ENCODE peak calls at places on chromosomes 3 and 15, in five cellular contexts. R is HepG2, W is K562, L is WTC11, M is HCT116. V is an unnamed sample.

GRCh38 chr3:160851629-160852210 is 95.7 kb downstream of the PPM1L start:
- DNase-seq in R (no peak), W (no peak), L (no peak), M (no peak), V (no peak)

GRCh38 chr15:70420421-70421196 is 322.9 kb upstream of the TLE3 start:
- DNase-seq in R (no peak), W (no peak), L (peak), M (no peak), V (peak)

GRCh38 chr15:30033763-30034162 is 49.0 kb upstream of the GOLGA8J start:
- DNase-seq in R (no peak), W (no peak), L (no peak), M (no peak), V (no peak)

GRCh38 chr3:183085634-183086390 is 13.5 kb downstream of the MCCC1 start:
- DNase-seq in R (no peak), W (peak), L (peak), M (no peak), V (peak)

GRCh38 chr3:150760431-150761200 is 2.4 kb downstream of the SIAH2 start:
- DNase-seq in R (no peak), W (no peak), L (no peak), M (no peak), V (no peak)

GRCh38 chr15:64943512-64944225 is 32.0 kb downstream of the ANKDD1A start:
- DNase-seq in R (no peak), W (no peak), L (no peak), M (no peak), V (no peak)

GRCh38 chr3:77411990-77412389 is 372.1 kb downstream of the ROBO2 start:
- DNase-seq in R (no peak), W (no peak), L (no peak), M (no peak), V (no peak)

GRCh38 chr3:71072288-71072687 is 511.2 kb downstream of the FOXP1 start:
- DNase-seq in R (no peak), W (no peak), L (no peak), M (no peak), V (no peak)

GRCh38 chr3:120410541-120410940 is 40.3 kb downstream of the FSTL1 start:
- DNase-seq in R (no peak), W (no peak), L (no peak), M (no peak), V (no peak)

GRCh38 chr3:162147996-162148395 is 651.4 kb downstream of the OTOL1 start:
- DNase-seq in R (no peak), W (no peak), L (no peak), M (no peak), V (no peak)

GRCh38 chr15:73414876-73415275 is 28.1 kb upstream of the REC114 start:
- DNase-seq in R (no peak), W (no peak), L (no peak), M (no peak), V (no peak)

GRCh38 chr3:8760506-8760905 is 8.9 kb downstream of the OXTR start:
- DNase-seq in R (no peak), W (no peak), L (no peak), M (no peak), V (no peak)

GRCh38 chr3:147513785-147514184 is 104.6 kb downstream of the ZIC1 start:
- DNase-seq in R (no peak), W (no peak), L (peak), M (no peak), V (peak)

GRCh38 chr15:45495588-45495987 is 27.0 kb downstream of the SLC30A4 start:
- DNase-seq in R (no peak), W (no peak), L (no peak), M (no peak), V (no peak)

GRCh38 chr3:14297784-14298236 is 104.6 kb upstream of the SLC6A6 start:
- DNase-seq in R (no peak), W (no peak), L (no peak), M (no peak), V (no peak)

GRCh38 chr3:138593488-138594149 is 441 bp downstream of the CEP70 start:
- DNase-seq in R (peak), W (peak), L (no peak), M (no peak), V (no peak)

GRCh38 chr15:28185148-28185895 is 86.2 kb upstream of the OCA2 start:
- DNase-seq in R (no peak), W (no peak), L (no peak), M (no peak), V (no peak)

GRCh38 chr3:139755551-139755950 is 77.8 kb upstream of the NMNAT3 start:
- DNase-seq in R (no peak), W (no peak), L (no peak), M (no peak), V (no peak)

GRCh38 chr3:139759470-139759869 is 81.7 kb upstream of the NMNAT3 start:
- DNase-seq in R (no peak), W (no peak), L (no peak), M (no peak), V (no peak)

GRCh38 chr3:139756529-139757103 is 78.8 kb upstream of the NMNAT3 start:
- DNase-seq in R (no peak), W (no peak), L (no peak), M (no peak), V (no peak)

GRCh38 chr3:139757448-139758030 is 79.8 kb upstream of the NMNAT3 start:
- DNase-seq in R (no peak), W (no peak), L (no peak), M (no peak), V (no peak)

DNA sequence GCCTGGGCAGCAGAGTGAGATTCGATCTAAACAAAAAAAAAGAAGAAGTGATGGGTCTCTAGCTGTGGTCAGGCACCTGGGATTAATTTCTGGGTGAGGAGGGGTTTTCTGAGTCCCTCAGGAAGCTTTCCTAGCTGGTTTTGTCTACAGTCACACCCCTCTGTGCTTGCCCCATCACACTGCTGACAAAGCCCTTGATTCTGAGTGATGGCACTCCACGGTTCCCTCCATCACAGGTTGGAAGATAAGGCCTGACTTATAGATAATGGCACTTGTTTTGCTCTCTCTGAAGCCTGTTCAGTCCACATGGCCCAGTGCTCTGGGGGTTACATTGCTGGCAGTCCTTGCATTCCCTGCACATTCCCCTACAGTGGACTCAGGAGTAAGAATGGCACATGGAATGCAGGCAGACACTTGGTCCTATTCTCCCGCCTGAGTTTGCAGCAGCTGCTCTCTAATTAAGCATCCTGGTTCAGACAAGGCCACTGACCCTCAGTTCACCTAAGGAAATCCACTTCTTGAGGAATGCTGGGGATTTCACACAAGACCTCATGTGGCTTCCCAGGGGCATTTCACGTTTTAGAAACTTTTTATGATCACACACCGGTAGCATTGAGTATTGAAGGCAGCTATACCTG is 81.0 kb upstream of the NMNAT3 start:
- DNase-seq in R (no peak), W (no peak), L (no peak), M (no peak), V (no peak)
- TF ChIP-seq SP1 in R (no peak), W (no peak), L (no peak), M (no peak), V (no peak)

GRCh38 chr15:77870195-77871065 is 207.1 kb downstream of the TBC1D2B start:
- DNase-seq in R (peak), W (peak), L (peak), M (peak), V (peak)
- TF ChIP-seq SP1 in R (no peak), W (no peak), L (no peak), M (no peak), V (no peak)

DNA sequence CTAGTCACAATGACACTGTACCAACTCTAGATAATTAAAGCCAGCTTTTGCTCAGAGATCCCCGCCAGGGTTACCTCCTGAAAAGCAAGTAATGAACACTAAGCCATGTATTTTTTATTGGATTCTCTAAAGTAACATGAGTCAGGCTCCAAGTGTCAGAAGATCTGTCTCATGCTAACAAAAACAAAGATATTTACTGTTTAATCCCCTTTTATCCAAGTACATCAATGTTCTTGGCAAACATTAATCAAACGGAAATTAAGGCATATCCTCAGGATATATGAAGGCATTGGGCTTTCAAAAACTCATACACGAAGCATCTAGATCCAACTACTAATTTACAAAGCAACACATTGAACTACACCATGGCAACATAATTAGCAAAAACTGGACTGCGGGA is 37.2 kb downstream of the MYO5A start:
- DNase-seq in R (no peak), W (no peak), L (no peak), M (no peak), V (no peak)
- TF ChIP-seq SP1 in R (no peak), W (no peak), L (no peak), M (no peak), V (no peak)

GRCh38 chr3:46500631-46501377 is 3.0 kb downstream of the RTP3 start:
- DNase-seq in R (no peak), W (no peak), L (no peak), M (no peak), V (no peak)

GRCh38 chr3:46495901-46496456 is 1.8 kb upstream of the RTP3 start:
- DNase-seq in R (no peak), W (no peak), L (no peak), M (no peak), V (no peak)

GRCh38 chr3:46498916-46499519 is 1.2 kb downstream of the RTP3 start:
- DNase-seq in R (no peak), W (peak), L (no peak), M (no peak), V (no peak)

GRCh38 chr3:46497556-46498265 is at the start of gene RTP3:
- DNase-seq in R (no peak), W (no peak), L (no peak), M (no peak), V (no peak)

GRCh38 chr3:46496745-46497555 is 826 bp upstream of the RTP3 start:
- DNase-seq in R (no peak), W (peak), L (peak), M (no peak), V (no peak)
- TF ChIP-seq SP1 in R (no peak), W (no peak), L (no peak), M (no peak), V (no peak)

DNA sequence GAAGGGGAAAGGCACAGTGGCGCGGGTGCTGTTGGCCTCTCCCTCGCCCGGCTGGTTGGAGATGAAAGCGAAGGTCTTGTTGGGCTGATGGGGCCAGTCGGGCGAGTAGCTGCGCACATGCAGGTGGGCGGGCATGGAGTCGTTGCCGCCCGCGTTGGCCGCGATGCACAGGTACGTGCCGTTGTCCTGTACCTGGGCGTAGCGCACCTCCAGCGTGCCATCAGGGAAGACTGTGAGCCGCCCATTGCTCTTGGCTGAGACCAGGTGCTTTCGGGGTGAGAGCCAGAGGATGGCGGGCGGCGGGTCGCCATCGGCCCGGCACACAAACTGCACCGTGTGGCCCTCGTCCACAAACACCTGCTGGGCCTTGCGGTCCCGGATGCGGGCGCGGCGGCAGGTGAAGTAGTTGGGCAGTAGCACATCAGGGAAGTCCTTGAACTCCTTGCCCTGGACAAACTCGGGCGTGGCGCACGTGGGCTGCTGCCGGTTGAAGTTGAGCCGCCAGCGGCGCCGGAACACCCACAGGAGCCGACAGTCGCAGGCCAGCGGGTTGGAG is 18.4 kb downstream of the LINGO1 start:
- DNase-seq in R (no peak), W (no peak), L (no peak), M (no peak), V (no peak)
- TF ChIP-seq SP1 in R (no peak), W (no peak), L (no peak), M (no peak), V (no peak)

V was measured in HEK293T.